ENCODE peak calls at places on chromosome 15, in six cellular contexts. R is stomach, Y is endothelial cell of umbilical vein, U is HepG2, B is K562, H is spleen. A is an unnamed sample.

GRCh38 chr15:91357011-91357410 is 257.0 kb downstream of the SV2B start:
- DNase-seq in Y (no peak), R (no peak), B (no peak), U (no peak), H (no peak), A (no peak)

GRCh38 chr15:66743703-66744536 is 41.9 kb downstream of the SMAD6 start:
- DNase-seq in R (peak), H (no peak), U (no peak), B (no peak), Y (no peak), A (no peak)

GRCh38 chr15:25727867-25728600 is 135.1 kb downstream of the ATP10A start:
- DNase-seq in Y (no peak), H (peak), R (peak), B (no peak), U (no peak), A (no peak)

GRCh38 chr15:40763801-40764765 is at the start of gene GCHFR:
- DNase-seq in Y (peak), H (peak), B (peak), R (peak), U (peak), A (peak)

GRCh38 chr15:62857411-62857853 is 185.1 kb upstream of the TPM1 start:
- DNase-seq in R (no peak), U (no peak), B (no peak), Y (no peak), H (no peak), A (peak)

GRCh38 chr15:70111203-70112017 is 13.7 kb upstream of the TLE3 start:
- DNase-seq in B (peak), R (peak), Y (peak), H (no peak), U (no peak), A (peak)

GRCh38 chr15:90871097-90871715 is 2.8 kb downstream of the FURIN start:
- DNase-seq in H (peak), U (no peak), B (peak), R (no peak), Y (no peak), A (peak)

GRCh38 chr15:82553846-82554245 is 13.6 kb upstream of the RPS17 start:
- DNase-seq in B (no peak), H (no peak), Y (no peak), R (no peak), U (no peak), A (no peak)

GRCh38 chr15:38991701-38992100 is 427.1 kb upstream of the RASGRP1 start:
- DNase-seq in H (no peak), U (no peak), R (no peak), Y (peak), B (no peak), A (no peak)

GRCh38 chr15:37165420-37165819 is 65.1 kb upstream of the MEIS2 start:
- DNase-seq in R (no peak), Y (no peak), H (no peak), U (no peak), B (no peak), A (no peak)
- TF ChIP-seq POLR2AphosphoS5 in R (no peak), Y (no peak), H (no peak), U (no peak), B (no peak), A (no peak)

GRCh38 chr15:75639191-75639708 is 774 bp downstream of the IMP3 start:
- DNase-seq in B (no peak), R (no peak), H (no peak), Y (peak), U (no peak), A (no peak)

GRCh38 chr15:75639709-75640482 is at the start of gene IMP3:
- DNase-seq in B (peak), R (peak), Y (peak), H (peak), U (peak), A (peak)

GRCh38 chr15:75641603-75642002 is 1.6 kb upstream of the IMP3 start:
- DNase-seq in B (no peak), U (no peak), Y (no peak), H (no peak), R (no peak), A (no peak)

GRCh38 chr15:75641176-75641498 is 1.1 kb upstream of the IMP3 start:
- DNase-seq in R (no peak), Y (no peak), H (no peak), U (no peak), B (no peak), A (no peak)

DNA sequence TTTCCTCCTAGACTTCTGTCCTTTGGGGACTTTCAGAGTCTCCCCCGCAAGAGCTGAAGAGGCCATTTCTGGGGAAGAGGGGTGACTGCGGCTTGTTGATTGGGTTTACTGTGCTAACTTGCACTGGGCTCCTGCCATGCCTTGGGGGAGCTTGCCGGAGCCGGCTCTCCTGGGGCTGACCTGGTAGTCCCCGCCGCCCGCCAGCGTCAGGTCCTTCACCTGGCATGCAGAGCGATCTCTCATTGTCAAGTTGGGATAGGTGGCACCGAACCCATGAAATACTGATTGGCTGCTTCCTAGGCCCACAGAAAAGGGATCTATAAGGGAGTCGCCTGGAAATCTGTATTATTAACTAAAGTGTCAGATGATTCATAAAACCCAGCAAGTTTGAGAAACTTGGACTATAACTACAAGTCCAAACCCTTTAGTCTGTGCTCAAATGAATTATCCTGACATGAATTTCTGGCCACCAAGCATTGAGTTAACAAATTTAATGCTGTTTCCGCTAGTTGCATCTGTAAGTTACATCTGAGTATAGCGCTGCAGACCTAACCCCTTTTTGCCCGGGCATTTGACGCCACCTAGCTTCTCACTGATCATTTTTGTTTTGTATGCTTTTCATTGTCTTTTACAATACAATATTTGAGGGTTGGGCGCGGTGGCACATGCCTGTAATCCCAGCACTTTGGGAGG is 605 bp upstream of the IMP3 start:
- DNase-seq in H (peak), Y (peak), B (peak), U (peak), R (no peak), A (peak)
- TF ChIP-seq CTCF in H (peak), Y (peak), B (peak), U (peak), R (peak), A (no peak)

GRCh38 chr15:100602822-100603393 is 519 bp downstream of the ASB7 start:
- DNase-seq in U (peak), B (peak), R (no peak), H (peak), Y (peak), A (no peak)
- TF ChIP-seq POLR2AphosphoS5 in U (no peak), B (no peak), R (no peak), H (no peak), Y (no peak), A (no peak)

DNA sequence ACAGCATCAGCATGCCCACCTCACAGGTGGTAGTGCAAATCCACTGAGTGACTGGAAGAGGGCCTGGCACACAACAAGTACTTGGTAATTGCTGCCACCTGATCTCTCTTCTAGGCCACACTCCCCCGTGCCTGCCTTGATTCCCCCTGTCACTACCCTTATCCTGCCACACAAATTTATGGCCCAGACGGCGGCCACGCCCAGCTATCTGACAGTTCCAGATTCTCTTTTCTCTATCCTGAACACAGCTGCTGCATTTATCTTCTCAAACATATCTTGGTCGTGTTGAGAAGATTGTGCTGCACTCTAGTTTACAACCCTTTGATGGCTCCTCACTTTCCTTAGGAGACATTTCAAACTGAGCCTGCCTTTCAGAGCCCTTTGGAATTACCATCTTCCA is 585.2 kb downstream of the NTRK3 start:
- DNase-seq in R (no peak), Y (no peak), B (peak), U (no peak), H (no peak), A (no peak)
- TF ChIP-seq CTCF in R (no peak), Y (no peak), B (no peak), U (no peak), H (no peak), A (no peak)

GRCh38 chr15:53753813-53754212 is 5.7 kb downstream of the WDR72 start:
- DNase-seq in U (no peak), R (no peak), B (no peak), H (no peak), Y (no peak), A (no peak)

GRCh38 chr15:53757906-53758305 is 1.6 kb downstream of the WDR72 start:
- DNase-seq in Y (no peak), R (no peak), B (no peak), U (no peak), H (no peak), A (no peak)

GRCh38 chr15:53758412-53758811 is 1.1 kb downstream of the WDR72 start:
- DNase-seq in R (no peak), B (no peak), H (no peak), U (no peak), Y (no peak), A (no peak)

GRCh38 chr15:53762916-53763315 is 3.5 kb upstream of the WDR72 start:
- DNase-seq in H (no peak), Y (no peak), B (no peak), U (no peak), R (no peak), A (no peak)

DNA sequence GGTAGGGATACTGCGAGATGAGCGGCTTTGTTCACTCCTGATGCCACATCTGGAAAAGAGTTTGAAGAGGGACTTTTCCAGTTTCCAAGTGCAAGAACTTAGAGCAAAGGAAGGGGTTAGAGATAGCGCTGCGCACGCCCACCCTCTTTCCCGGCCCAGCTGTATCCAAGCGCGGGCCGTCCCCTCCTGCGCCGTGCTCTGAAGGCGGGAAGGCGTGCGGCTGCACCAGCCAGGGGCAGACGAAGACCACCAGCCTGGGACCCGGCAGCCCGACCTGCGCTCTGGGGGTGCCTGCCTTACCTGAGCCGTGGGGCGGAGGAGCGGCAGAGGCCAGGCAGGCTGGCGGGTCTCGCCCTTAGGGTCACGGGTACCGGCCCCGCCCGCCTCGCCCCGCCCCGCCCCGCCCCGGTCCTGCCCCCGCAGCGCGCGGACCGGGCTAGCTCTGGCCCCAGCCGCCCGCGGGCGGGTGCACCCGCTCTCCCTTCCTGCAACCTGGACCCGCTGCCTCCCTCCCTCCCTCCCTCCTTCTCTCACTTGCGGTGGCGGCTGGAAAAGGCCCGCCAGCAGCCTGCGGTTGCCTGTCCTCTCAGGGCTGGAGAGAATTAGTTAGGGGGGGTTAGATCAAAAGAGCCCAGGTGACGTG is at the start of gene WDR72:
- DNase-seq in R (no peak), U (no peak), H (no peak), B (peak), Y (no peak), A (peak)
- TF ChIP-seq POLR2AphosphoS5 in R (no peak), U (no peak), H (no peak), B (no peak), Y (no peak), A (no peak)